ENCODE peak calls at places on chromosomes 7 and 10, in six cellular contexts. H is neural crest cell; K is activated CD8-positive, alpha-beta memory T cell treated with anti-CD3 and anti-CD28 coated beads for 4 hours; L is activated naive CD4-positive, alpha-beta T cell treated with anti-CD3 and anti-CD28 coated beads, Interleukin-2, amount 10 ng/mL, durations not matched to agents 7 days and 5 days; O is ovary; C is substantia nigra. W is an unnamed sample.

GRCh38 chr10:3090914-3091313 is 23.6 kb downstream of the PFKP start:
- DNase-seq in H (no peak), K (no peak), L (no peak), O (no peak), C (no peak), W (no peak)

GRCh38 chr7:138449580-138449979 is 10.5 kb upstream of the TRIM24 start:
- DNase-seq in H (peak), K (no peak), L (peak), O (no peak), C (no peak), W (peak)

GRCh38 chr7:78159537-78159936 is 361.0 kb downstream of the PHTF2 start:
- DNase-seq in H (no peak), K (no peak), L (no peak), O (no peak), C (no peak), W (no peak)

GRCh38 chr7:43834463-43835251 is 34.7 kb downstream of the MRPS24 start:
- DNase-seq in H (no peak), K (peak), L (peak), O (no peak), C (no peak), W (peak)

GRCh38 chr10:126398383-126398743 is 10.1 kb upstream of the ADAM12 start:
- DNase-seq in H (no peak), K (no peak), L (no peak), O (no peak), C (no peak), W (no peak)

GRCh38 chr10:13925924-13926435 is 339.2 kb downstream of the PRPF18 start:
- DNase-seq in H (no peak), K (no peak), L (no peak), O (no peak), C (no peak), W (no peak)

GRCh38 chr7:45715471-45716352 is 141.5 kb downstream of the ADCY1 start:
- DNase-seq in H (no peak), K (no peak), L (no peak), O (no peak), C (no peak), W (no peak)

GRCh38 chr10:24822557-24822956 is 98.9 kb upstream of the ARHGAP21 start:
- DNase-seq in H (no peak), K (no peak), L (no peak), O (no peak), C (no peak), W (no peak)

GRCh38 chr7:143321734-143322133 is 5.8 kb downstream of the CLCN1 start:
- DNase-seq in H (no peak), K (no peak), L (no peak), O (no peak), C (no peak), W (no peak)

GRCh38 chr10:118926018-118926417 is 103.5 kb upstream of the NANOS1 start:
- DNase-seq in H (no peak), K (no peak), L (no peak), O (no peak), C (no peak), W (no peak)

GRCh38 chr7:16422100-16422430 is 727 bp upstream of the CRPPA start:
- DNase-seq in H (no peak), K (no peak), L (no peak), O (no peak), C (no peak), W (no peak)